ENCODE peak calls at places on chromosomes 12 and 14, in four cellular contexts. A, X, O and G are unnamed samples.
A peak's percentile ranks its signal among the peaks of the same experiment; 100 is the strongest.

GRCh38 chr12:8038659-8039114 is 6.2 kb downstream of the FOXJ2 start:
- DNase-seq in O (no peak), A (peak; percentile 73), X (no peak), G (peak; percentile 27)

GRCh38 chr12:104313568-104314241 is 10.2 kb downstream of the EID3 start:
- DNase-seq in A (no peak), X (no peak), O (no peak), G (no peak)

GRCh38 chr12:27523305-27523641 is 733 bp upstream of the PPFIBP1 start:
- DNase-seq in A (peak; percentile 26), O (no peak), X (no peak), G (no peak)

GRCh38 chr12:49776413-49776812 is 35.1 kb downstream of the TMBIM6 start:
- DNase-seq in O (peak; percentile 38), A (peak; percentile 86), X (peak; percentile 50), G (peak; percentile 78)

GRCh38 chr14:100658514-100658886 is 68.2 kb upstream of the DLK1 start:
- DNase-seq in A (peak; percentile 50), O (no peak), X (no peak), G (no peak)

GRCh38 chr14:68975667-68976066 is 3.4 kb downstream of the ACTN1 start:
- DNase-seq in X (no peak), O (no peak), A (no peak), G (peak; percentile 59)

GRCh38 chr12:54749191-54749818 is 101.1 kb upstream of the DCD start:
- DNase-seq in A (peak; percentile 62), X (no peak), O (no peak), G (peak; percentile 55)

GRCh38 chr14:32354716-32355115 is 25.6 kb downstream of the AKAP6 start:
- DNase-seq in O (no peak), X (no peak), A (no peak), G (no peak)

GRCh38 chr14:77067632-77068514 is 30.2 kb upstream of the CIPC start:
- DNase-seq in O (peak; percentile 48), X (peak; percentile 72), A (peak; percentile 80), G (peak; percentile 80)

GRCh38 chr14:89619616-89620273 is 202.7 kb upstream of the FOXN3 start:
- DNase-seq in X (no peak), O (no peak), A (no peak), G (no peak)

GRCh38 chr12:132275110-132275531 is 54.3 kb downstream of the GALNT9 start:
- DNase-seq in O (no peak), X (no peak), A (peak; percentile 80), G (peak; percentile 78)

GRCh38 chr12:97616936-97617335 is 154.3 kb downstream of the RMST start:
- DNase-seq in A (no peak), X (no peak), O (no peak), G (no peak)

GRCh38 chr12:54002915-54003339 is 3.0 kb downstream of the HOXC9 start:
- DNase-seq in A (no peak), X (no peak), O (no peak), G (no peak)

GRCh38 chr12:91954326-91954725 is 191.3 kb downstream of the BTG1 start:
- DNase-seq in X (no peak), A (no peak), O (no peak), G (no peak)

GRCh38 chr12:69623970-69624369 is 13.3 kb upstream of the LRRC10 start:
- DNase-seq in O (no peak), A (no peak), X (peak; percentile 26), G (no peak)

GRCh38 chr14:39430762-39431415 is 1.3 kb downstream of the FBXO33 start:
- DNase-seq in O (no peak), X (no peak), A (no peak), G (peak; percentile 5)

GRCh38 chr12:48765753-48766162 is 23.1 kb downstream of the ADCY6 start:
- DNase-seq in O (no peak), A (no peak), X (peak; percentile 78), G (no peak)

GRCh38 chr12:52495385-52495784 is 2.3 kb upstream of the KRT6A start:
- DNase-seq in A (peak; percentile 30), X (no peak), O (no peak), G (peak; percentile 66)

GRCh38 chr12:17652436-17652835 is 437.6 kb downstream of the RERGL start:
- DNase-seq in O (no peak), X (no peak), A (no peak), G (no peak)

GRCh38 chr12:103817791-103818190 is 23.2 kb downstream of the NT5DC3 start:
- DNase-seq in O (no peak), A (no peak), X (no peak), G (no peak)

GRCh38 chr12:118607831-118608230 is 231.5 kb downstream of the SUDS3 start:
- DNase-seq in X (no peak), O (no peak), A (no peak), G (no peak)

GRCh38 chr12:52169886-52170285 is 21.9 kb downstream of the KRT80 start:
- DNase-seq in X (no peak), O (no peak), A (no peak), G (no peak)

GRCh38 chr12:98869886-98870285 is 224.8 kb downstream of the APAF1 start:
- DNase-seq in X (no peak), O (no peak), A (no peak), G (no peak)

GRCh38 chr12:125786143-125786542 is 720.9 kb downstream of the AACS start:
- DNase-seq in O (no peak), X (no peak), A (no peak), G (no peak)

GRCh38 chr14:75182820-75183219 is 6.4 kb upstream of the TMED10 start:
- DNase-seq in A (no peak), X (no peak), O (no peak), G (no peak)

GRCh38 chr12:50986961-50987737 is 34.8 kb downstream of the HIGD1C start:
- DNase-seq in A (peak; percentile 50), X (no peak), O (peak; percentile 26), G (peak; percentile 18)

GRCh38 chr12:105274571-105274970 is 38.6 kb upstream of the APPL2 start:
- DNase-seq in A (no peak), O (no peak), X (no peak), G (no peak)

GRCh38 chr14:100472491-100472890 is 114.7 kb downstream of the BEGAIN start:
- DNase-seq in O (no peak), X (no peak), A (no peak), G (no peak)

GRCh38 chr12:101414533-101415119 is 7.1 kb upstream of the ARL1 start:
- DNase-seq in A (peak; percentile 70), O (no peak), X (no peak), G (peak; percentile 51)

GRCh38 chr12:95164656-95165055 is 52.6 kb downstream of the FGD6 start:
- DNase-seq in O (no peak), A (no peak), X (no peak), G (no peak)

GRCh38 chr12:85569261-85569660 is 266.9 kb downstream of the RASSF9 start:
- DNase-seq in O (no peak), X (no peak), A (no peak), G (peak; percentile 20)

GRCh38 chr12:27652174-27652763 is 44.0 kb upstream of the REP15 start:
- DNase-seq in O (peak; percentile 25), X (no peak), A (peak; percentile 92), G (peak; percentile 65)

GRCh38 chr12:95614384-95614982 is 63.2 kb upstream of the USP44 start:
- DNase-seq in A (no peak), X (no peak), O (no peak), G (no peak)

GRCh38 chr12:58745348-58746125 is 174.8 kb downstream of the LRIG3 start:
- DNase-seq in A (peak; percentile 52), O (no peak), X (no peak), G (no peak)

GRCh38 chr12:26011099-26011498 is 52.6 kb downstream of the RASSF8 start:
- DNase-seq in X (no peak), A (no peak), O (no peak), G (no peak)

DNA sequence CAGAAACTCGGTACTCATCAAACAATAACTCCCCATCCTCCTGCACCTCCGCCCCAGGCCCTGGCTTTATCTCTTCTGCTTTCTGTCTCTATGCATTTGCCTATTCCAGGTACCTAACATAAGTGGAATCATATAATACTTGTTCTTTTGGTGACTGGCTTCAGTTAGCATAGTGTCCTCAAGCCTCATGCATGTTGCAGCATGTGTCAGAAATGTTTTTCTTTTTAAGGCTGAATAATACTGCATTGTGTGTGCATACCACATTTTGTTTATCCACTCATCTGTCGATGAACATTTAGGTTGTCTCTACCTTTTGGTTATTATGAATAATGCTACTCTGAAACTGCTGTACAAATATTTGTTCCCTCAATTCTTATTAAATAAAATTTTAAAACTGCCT is 117.1 kb downstream of the KICS2 start:
- DNase-seq in X (no peak), A (no peak), O (no peak), G (no peak)
- H3K27ac ChIP-seq in X (no peak overlapping the region), A (no peak overlapping the region), O (peak overlapping the region; percentile 49), G (peak overlapping the region; percentile 72)

GRCh38 chr14:22314183-22314820 is 274.7 kb downstream of the DAD1 start:
- DNase-seq in X (no peak), A (peak; percentile 76), O (no peak), G (peak; percentile 42)
- TF ChIP-seq CTCF in X (no peak), A (peak; percentile 81), O (peak; percentile 74), G (peak; percentile 52)

DNA sequence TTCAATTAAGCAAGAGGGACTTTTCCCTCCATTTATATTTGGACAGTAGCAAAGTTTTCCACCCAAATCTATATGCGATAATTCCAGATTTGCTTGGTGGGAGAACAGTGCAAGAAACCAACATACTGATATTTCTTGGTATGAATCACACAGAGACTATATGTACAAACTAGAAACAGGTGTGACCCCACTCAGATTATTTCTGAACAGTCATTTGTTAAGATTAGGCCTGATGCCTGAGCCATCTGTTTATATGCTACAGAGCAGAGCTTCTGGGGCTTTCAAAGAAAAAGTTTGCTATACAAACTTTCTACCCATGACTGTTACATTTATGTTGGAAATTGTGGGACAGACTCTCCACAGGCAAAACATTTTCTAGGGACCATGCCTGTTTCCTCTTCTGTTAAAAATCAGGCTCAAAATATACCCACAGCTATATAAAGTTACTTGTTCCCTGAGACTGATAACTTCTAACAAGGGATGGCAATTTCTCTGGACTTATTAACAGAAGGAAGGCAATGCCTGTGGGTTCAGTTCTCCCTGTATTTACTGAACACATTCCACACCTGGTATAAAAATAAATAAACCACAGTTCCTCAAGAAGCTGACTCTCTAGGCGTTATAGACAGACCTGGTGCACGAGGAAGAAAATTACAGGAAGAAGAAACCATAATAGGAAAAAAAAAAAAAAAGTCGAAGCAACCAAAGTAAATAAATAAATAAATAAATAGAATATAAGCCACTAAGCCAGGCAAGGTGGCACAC is 8.0 kb downstream of the PTPN21 start:
- DNase-seq in O (no peak), A (no peak), X (no peak), G (no peak)
- H3K27ac ChIP-seq in O (no peak overlapping the region), A (no peak overlapping the region), X (no peak overlapping the region), G (no peak overlapping the region)

DNA sequence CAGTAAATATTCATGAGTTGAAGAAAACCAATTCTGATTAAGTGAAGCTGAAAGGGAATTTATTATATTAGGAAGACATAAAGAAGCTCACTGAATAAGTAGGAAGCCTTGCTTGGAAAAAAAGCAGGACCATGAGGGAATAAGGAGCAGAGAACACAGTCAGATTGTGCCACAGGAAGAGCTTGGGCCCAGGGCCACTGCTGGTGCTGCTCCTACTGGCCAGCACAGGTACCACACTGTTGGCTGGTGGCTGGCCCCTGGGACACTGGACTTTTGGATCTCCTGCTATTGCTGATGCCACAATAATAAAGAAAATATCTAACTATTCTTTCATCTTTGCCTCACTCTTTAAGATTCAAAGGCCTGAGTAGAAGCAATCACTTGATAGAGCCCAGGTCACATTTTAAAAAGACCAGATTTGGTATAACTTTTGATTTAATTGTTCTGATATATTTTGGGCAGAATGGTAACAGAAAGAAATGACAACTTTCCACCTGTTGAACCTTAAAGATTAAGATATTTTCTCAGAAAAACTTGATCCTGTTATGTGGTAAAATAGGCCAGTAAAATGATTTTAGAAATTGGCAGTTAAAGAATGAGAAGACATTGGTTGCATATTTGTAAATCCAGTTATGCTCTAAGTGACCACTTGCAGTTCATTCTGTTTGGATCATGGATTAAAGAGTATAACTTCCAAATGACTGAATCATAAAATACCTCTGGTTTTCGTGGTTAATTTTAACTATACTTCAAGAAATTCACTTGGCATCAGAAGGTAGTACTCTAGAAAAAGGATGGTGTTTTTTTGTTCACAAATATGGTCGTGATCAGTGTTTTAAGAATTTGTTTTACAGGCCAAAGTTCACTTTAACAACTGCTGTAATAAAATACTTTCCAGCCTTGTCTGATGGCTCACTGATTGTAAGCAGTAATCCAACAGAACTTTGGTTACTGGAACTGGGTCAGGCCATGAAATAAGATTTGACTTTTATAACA is 68.3 kb downstream of the DERA start:
- DNase-seq in X (no peak), A (peak; percentile 36), O (no peak), G (peak; percentile 21)
- TF ChIP-seq CTCF in X (no peak), A (peak; percentile 63), O (peak; percentile 62), G (no peak)